ENCODE peak calls at places on chromosomes 2 and 18, in ten cellular contexts. W is HCT116; N is DMS153; Q is Right ventricle myocardium superior; O is stimulated activated effector memory CD8-positive, alpha-beta T cell treated with anti-CD3 and anti-CD28 coated beads, Interleukin-12 subunit alpha, Interleukin-12 subunit beta, amount 100 ng/mL, for 72 hours; U is non-pigmented ciliary epithelial cell; R is stimulated activated CD4-positive, alpha-beta T cell treated with anti-CD3 and anti-CD28 coated beads, Interleukin-2, amount 100 ng/mL, for 48 hours; I is fibroblast of the conjunctiva; A is IMR-90; B is mucosa of gallbladder. Z is an unnamed sample.
A peak's percentile ranks its signal among the peaks of the same experiment; 100 is the strongest.

GRCh38 chr18:40841473-40841872 is 1113.6 kb upstream of the PIK3C3 start:
- DNase-seq in W (no peak), N (no peak), Q (no peak), O (no peak), U (no peak), R (no peak), I (no peak), A (peak; percentile 74), B (no peak), Z (peak; percentile 72)

GRCh38 chr18:13374468-13375301 is 156.1 kb downstream of the LDLRAD4 start:
- DNase-seq in W (no peak), N (no peak), Q (no peak), O (no peak), U (no peak), R (no peak), I (no peak), A (no peak), B (no peak), Z (no peak)

GRCh38 chr18:45277870-45278269 is 337.4 kb upstream of the SLC14A2 start:
- DNase-seq in W (no peak), N (peak; percentile 17), Q (no peak), O (no peak), U (no peak), R (no peak), I (no peak), A (no peak), B (no peak), Z (no peak)

GRCh38 chr2:38835015-38835601 is 40.6 kb downstream of the DHX57 start:
- DNase-seq in W (peak; percentile 19), N (no peak), Q (no peak), O (no peak), U (no peak), R (no peak), I (no peak), A (peak; percentile 28), B (no peak), Z (no peak)

GRCh38 chr2:112658301-112658700 is 12.6 kb downstream of the SLC20A1 start:
- DNase-seq in W (no peak), N (no peak), Q (no peak), O (no peak), U (no peak), R (no peak), I (no peak), A (no peak), B (no peak), Z (no peak)

GRCh38 chr2:2057125-2057721 is 273.9 kb downstream of the MYT1L start:
- DNase-seq in W (peak; percentile 2), N (peak; percentile 98), Q (peak; percentile 80), O (no peak), U (no peak), R (peak; percentile 57), I (peak; percentile 5), A (no peak), B (peak; percentile 17), Z (no peak)

GRCh38 chr18:39681061-39681460 is 2115.5 kb upstream of the CELF4 start:
- DNase-seq in W (no peak), N (no peak), Q (no peak), O (no peak), U (no peak), R (no peak), I (no peak), A (no peak), B (no peak), Z (peak; percentile 28)

GRCh38 chr2:123840016-123840415 is 185.1 kb upstream of the CNTNAP5 start:
- DNase-seq in W (no peak), N (no peak), Q (no peak), O (no peak), U (no peak), R (no peak), I (no peak), A (no peak), B (no peak), Z (peak; percentile 64)

GRCh38 chr2:26612522-26613240 is 28.5 kb downstream of the CIB4 start:
- DNase-seq in W (no peak), N (no peak), Q (peak; percentile 82), O (no peak), U (no peak), R (no peak), I (no peak), A (no peak), B (peak; percentile 52), Z (no peak)

GRCh38 chr18:75206637-75207297 is 2.2 kb downstream of the PTGR3 start:
- DNase-seq in W (no peak), N (no peak), Q (no peak), O (no peak), U (no peak), R (no peak), I (no peak), A (no peak), B (no peak), Z (no peak)

GRCh38 chr18:44229693-44230108 is 451.0 kb upstream of the SETBP1 start:
- DNase-seq in W (no peak), N (no peak), Q (peak; percentile 83), O (no peak), U (peak; percentile 18), R (no peak), I (peak; percentile 72), A (peak; percentile 1), B (peak; percentile 65), Z (peak; percentile 14)

GRCh38 chr2:161913865-161914264 is 160.2 kb downstream of the DPP4 start:
- DNase-seq in W (peak; percentile 21), N (no peak), Q (no peak), O (no peak), U (peak; percentile 38), R (no peak), I (no peak), A (peak; percentile 24), B (no peak), Z (peak; percentile 81)

GRCh38 chr2:239288951-239289481 is 111.8 kb downstream of the HDAC4 start:
- DNase-seq in W (no peak), N (no peak), Q (peak; percentile 39), O (no peak), U (no peak), R (peak; percentile 36), I (no peak), A (no peak), B (no peak), Z (no peak)

GRCh38 chr2:111948832-111949231 is 50.4 kb downstream of the MERTK start:
- DNase-seq in W (no peak), N (no peak), Q (no peak), O (no peak), U (no peak), R (no peak), I (no peak), A (no peak), B (no peak), Z (no peak)

GRCh38 chr18:11986061-11986460 is 4.8 kb downstream of the IMPA2 start:
- DNase-seq in W (no peak), N (no peak), Q (no peak), O (no peak), U (no peak), R (no peak), I (no peak), A (no peak), B (no peak), Z (no peak)

GRCh38 chr2:224366269-224366668 is 35.6 kb downstream of the FAM124B start:
- DNase-seq in W (no peak), N (no peak), Q (no peak), O (no peak), U (no peak), R (no peak), I (no peak), A (no peak), B (no peak), Z (no peak)

GRCh38 chr2:207090389-207090788 is 75.4 kb downstream of the KLF7 start:
- DNase-seq in W (no peak), N (no peak), Q (no peak), O (no peak), U (no peak), R (no peak), I (no peak), A (no peak), B (no peak), Z (no peak)

GRCh38 chr2:218716070-218716469 is 5.4 kb downstream of the TTLL4 start:
- DNase-seq in W (no peak), N (no peak), Q (no peak), O (no peak), U (no peak), R (no peak), I (no peak), A (peak; percentile 87), B (no peak), Z (no peak)

GRCh38 chr2:53448591-53448990 is 319.0 kb upstream of the CHAC2 start:
- DNase-seq in W (no peak), N (no peak), Q (no peak), O (no peak), U (no peak), R (no peak), I (no peak), A (no peak), B (no peak), Z (no peak)

GRCh38 chr2:191758420-191759199 is 80.7 kb downstream of the NABP1 start:
- DNase-seq in W (peak; percentile 76), N (no peak), Q (no peak), O (peak; percentile 17), U (no peak), R (peak; percentile 31), I (peak; percentile 12), A (peak; percentile 57), B (peak; percentile 56), Z (peak; percentile 63)

GRCh38 chr18:47893047-47893446 is 37.4 kb downstream of the SMAD2 start:
- DNase-seq in W (no peak), N (no peak), Q (no peak), O (no peak), U (no peak), R (no peak), I (no peak), A (no peak), B (no peak), Z (no peak)

GRCh38 chr18:69383191-69383590 is 17.5 kb upstream of the DOK6 start:
- DNase-seq in W (no peak), N (no peak), Q (no peak), O (no peak), U (no peak), R (no peak), I (no peak), A (no peak), B (no peak), Z (no peak)

GRCh38 chr2:41735446-41735845 is 312.4 kb upstream of the PKDCC start:
- DNase-seq in W (no peak), N (no peak), Q (no peak), O (no peak), U (no peak), R (no peak), I (no peak), A (no peak), B (no peak), Z (no peak)

GRCh38 chr2:63840785-63841253 is 877 bp upstream of the UGP2 start:
- DNase-seq in W (peak; percentile 94), N (peak; percentile 98), Q (peak; percentile 100), O (peak; percentile 94), U (peak; percentile 84), R (peak; percentile 95), I (peak; percentile 98), A (peak; percentile 97), B (peak; percentile 99), Z (peak; percentile 94)

GRCh38 chr2:101675512-101675911 is 22.0 kb upstream of the MAP4K4 start:
- DNase-seq in W (no peak), N (no peak), Q (no peak), O (no peak), U (no peak), R (no peak), I (no peak), A (no peak), B (no peak), Z (no peak)

GRCh38 chr2:212423089-212423488 is 115.5 kb downstream of the ERBB4 start:
- DNase-seq in W (no peak), N (no peak), Q (no peak), O (no peak), U (no peak), R (no peak), I (no peak), A (no peak), B (no peak), Z (no peak)

GRCh38 chr2:199602271-199602895 is 144.6 kb upstream of the SATB2 start:
- DNase-seq in W (peak; percentile 59), N (no peak), Q (no peak), O (no peak), U (no peak), R (no peak), I (no peak), A (no peak), B (no peak), Z (no peak)

GRCh38 chr2:23595601-23596251 is 210.7 kb downstream of the KLHL29 start:
- DNase-seq in W (no peak), N (peak; percentile 69), Q (peak; percentile 51), O (no peak), U (no peak), R (no peak), I (no peak), A (peak; percentile 13), B (peak; percentile 40), Z (no peak)

Z was measured in foreskin keratinocyte.